ENCODE peak calls at places on chromosome 19, in eight cellular contexts. T, F, J, R, V, Z, A and K are unnamed samples.

GRCh38 chr19:44816301-44816700 is 7.4 kb downstream of the BCAM start:
- DNase-seq in Z (no peak), V (no peak), T (no peak), J (no peak), R (no peak), F (no peak), A (no peak), K (no peak)

GRCh38 chr19:43265664-43266025 is 3.7 kb downstream of the PSG9 start:
- DNase-seq in F (no peak), V (no peak), R (no peak), A (no peak), Z (no peak), T (no peak), J (no peak), K (no peak)

GRCh38 chr19:1136201-1136600 is 32.4 kb downstream of the GPX4 start:
- DNase-seq in Z (no peak), T (no peak), F (no peak), J (no peak), V (no peak), A (no peak), R (no peak), K (no peak)

GRCh38 chr19:4830768-4831265 is 695 bp downstream of the TICAM1 start:
- DNase-seq in F (no peak), J (no peak), Z (no peak), R (no peak), A (no peak), V (no peak), T (no peak), K (no peak)

GRCh38 chr19:49889687-49890348 is 6.9 kb downstream of the IL4I1 start:
- DNase-seq in T (peak; percentile 79), R (peak; percentile 77), V (peak; percentile 34), J (no peak), Z (no peak), F (peak; percentile 78), A (peak; percentile 38), K (peak; percentile 96)

GRCh38 chr19:31897292-31897691 is 448.1 kb upstream of the ZNF507 start:
- DNase-seq in Z (no peak), V (no peak), R (no peak), A (no peak), F (no peak), T (no peak), J (no peak), K (no peak)

GRCh38 chr19:43432866-43433673 is 18.4 kb downstream of the TEX101 start:
- DNase-seq in A (peak; percentile 66), F (peak; percentile 71), J (no peak), Z (peak; percentile 65), R (peak; percentile 61), V (peak; percentile 49), T (peak; percentile 78), K (peak; percentile 92)

GRCh38 chr19:8329993-8330392 is 8.7 kb downstream of the RPS28 start:
- DNase-seq in R (no peak), J (no peak), T (no peak), Z (no peak), F (no peak), A (no peak), V (no peak), K (no peak)

GRCh38 chr19:2302319-2303208 is 5.4 kb downstream of the LINGO3 start:
- DNase-seq in A (peak; percentile 29), V (no peak), R (no peak), F (no peak), Z (no peak), J (no peak), T (peak; percentile 38), K (peak; percentile 74)

GRCh38 chr19:13299838-13300237 is 149.6 kb downstream of the IER2 start:
- DNase-seq in V (no peak), R (no peak), T (no peak), F (no peak), J (no peak), A (no peak), Z (no peak), K (no peak)

GRCh38 chr19:46355234-46355990 is 8.5 kb downstream of the PPP5C start:
- DNase-seq in F (peak; percentile 61), V (no peak), R (no peak), A (no peak), Z (no peak), J (no peak), T (no peak), K (no peak)

GRCh38 chr19:926595-927043 is 784 bp downstream of the ARID3A start:
- DNase-seq in J (no peak), V (no peak), F (peak; percentile 77), Z (peak; percentile 71), T (peak; percentile 10), R (peak; percentile 49), A (peak; percentile 43), K (peak; percentile 73)

GRCh38 chr19:1254081-1254527 is 5.7 kb downstream of the MIDN start:
- DNase-seq in F (no peak), J (no peak), V (no peak), A (no peak), T (no peak), Z (no peak), R (no peak), K (no peak)